ENCODE peak calls at places on chromosome 9, in ten cellular contexts. I is colonic mucosa; N is RWPE1; Q is Peyer's patch; Y is lower lobe of right lung; S is GM23248; U is HCT116; P is coronary artery; C is suprapubic skin; A is CD8-positive, alpha-beta T cell. L is an unnamed sample.

GRCh38 chr9:12930906-12931305 is 156.1 kb downstream of the LURAP1L start:
- DNase-seq in U (no peak), I (no peak), N (no peak), S (peak), A (no peak), Q (no peak), Y (no peak), P (no peak), C (no peak), L (no peak)

GRCh38 chr9:121133104-121133816 is 58.5 kb downstream of the CNTRL start:
- DNase-seq in S (no peak), I (peak), C (no peak), U (no peak), Y (peak), N (peak), A (peak), P (no peak), Q (peak), L (no peak)

GRCh38 chr9:109232449-109232848 is 65.4 kb upstream of the FRRS1L start:
- DNase-seq in P (no peak), U (no peak), Q (no peak), Y (no peak), I (no peak), N (peak), S (peak), C (no peak), A (no peak), L (peak)

GRCh38 chr9:118630931-118631595 is 738.2 kb downstream of the BRINP1 start:
- DNase-seq in N (no peak), I (no peak), C (no peak), A (no peak), P (no peak), Q (no peak), U (no peak), S (peak), Y (no peak), L (no peak)

GRCh38 chr9:128684325-128685021 is 4.5 kb upstream of the SET start:
- DNase-seq in U (peak), Q (peak), N (peak), I (peak), Y (peak), A (peak), P (no peak), C (peak), S (peak), L (no peak)

GRCh38 chr9:129405831-129406220 is 215.1 kb downstream of the C9orf50 start:
- DNase-seq in I (no peak), C (no peak), S (no peak), A (no peak), Q (no peak), N (no peak), Y (peak), P (no peak), U (no peak), L (no peak)

GRCh38 chr9:137178201-137178938 is 6.5 kb upstream of the TMEM210 start:
- DNase-seq in I (no peak), U (no peak), C (no peak), S (peak), Y (no peak), Q (no peak), N (no peak), P (no peak), A (no peak), L (no peak)

GRCh38 chr9:113578877-113579269 is 115.3 kb downstream of the RGS3 start:
- DNase-seq in C (no peak), I (peak), P (peak), Y (peak), N (peak), A (peak), Q (peak), U (peak), S (peak), L (no peak)

GRCh38 chr9:131395027-131395744 is 1.3 kb downstream of the PRRC2B start:
- DNase-seq in Y (peak), I (peak), C (no peak), P (no peak), A (peak), N (peak), U (no peak), Q (peak), S (peak), L (no peak)

GRCh38 chr9:37922391-37923120 is 18.6 kb upstream of the SLC25A51 start:
- DNase-seq in C (no peak), Q (no peak), N (no peak), S (no peak), I (no peak), Y (no peak), U (no peak), A (no peak), P (no peak), L (no peak)
- H3K27ac ChIP-seq in C (no peak), Q (no peak), N (peak), S (no peak), I (no peak), Y (no peak), U (no peak), A (no peak), P (no peak), L (no peak)

DNA sequence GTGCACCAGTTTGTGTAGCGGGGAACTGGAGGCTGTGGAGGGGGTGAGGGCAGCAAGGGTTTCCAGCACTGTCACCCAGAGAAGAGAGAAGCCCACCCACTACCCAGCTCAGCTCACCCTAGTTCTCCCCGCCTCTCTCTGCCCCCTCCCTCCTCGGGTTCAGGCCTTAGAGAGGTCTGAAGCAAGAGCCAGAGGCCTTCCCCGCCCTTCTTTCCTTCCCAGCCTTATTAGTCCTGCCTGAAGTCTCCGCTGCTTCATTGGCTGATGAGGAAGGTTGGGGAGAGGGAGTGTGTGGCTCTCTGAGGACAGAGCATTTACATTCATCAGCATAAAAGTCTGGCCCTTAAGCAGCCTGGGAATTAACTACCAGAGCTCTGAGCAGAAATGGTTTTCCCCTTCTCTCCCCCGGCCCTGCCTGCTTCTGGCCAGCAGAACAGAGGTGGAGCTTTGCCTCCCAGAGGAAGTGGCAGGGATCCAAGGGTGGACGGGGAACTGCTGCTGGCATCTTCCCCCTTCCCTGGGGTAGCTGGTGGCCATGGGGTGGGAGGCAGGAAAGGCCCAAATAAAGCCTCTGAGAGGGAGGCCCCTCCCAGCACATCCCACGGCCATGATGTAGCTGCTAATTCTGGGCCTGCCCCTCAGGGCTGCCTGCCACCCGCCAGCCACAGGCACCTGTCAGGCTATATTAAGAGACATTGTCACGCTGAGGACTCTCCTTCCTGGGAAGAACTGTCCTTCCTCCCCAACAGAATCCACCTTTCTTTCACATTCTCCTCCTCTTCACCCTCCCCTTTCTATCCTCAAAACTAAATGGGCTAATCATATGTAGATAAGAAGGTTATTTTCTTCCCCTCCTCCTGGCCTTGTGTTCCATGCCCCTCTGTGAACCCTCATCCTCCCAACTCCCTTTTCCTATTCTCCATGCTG is 4.2 kb downstream of the DNAJB5 start:
- DNase-seq in N (no peak), A (no peak), U (no peak), I (peak), Y (no peak), Q (no peak), S (peak), P (peak), C (peak), L (no peak)
- H3K27ac ChIP-seq in N (peak), A (no peak), U (no peak), I (peak), Y (peak), Q (peak), S (peak), P (peak), C (peak), L (peak)

GRCh38 chr9:122332643-122333042 is 38.2 kb upstream of the PTGS1 start:
- DNase-seq in I (no peak), U (no peak), P (no peak), S (no peak), Q (no peak), A (no peak), N (no peak), Y (no peak), C (no peak), L (no peak)
- H3K27ac ChIP-seq in I (no peak), U (no peak), P (no peak), S (no peak), Q (no peak), A (no peak), N (no peak), Y (peak), C (no peak), L (no peak)

GRCh38 chr9:738209-738915 is 103.1 kb upstream of the DMRT1 start:
- DNase-seq in N (peak), Q (no peak), S (peak), P (peak), Y (peak), A (no peak), U (peak), C (no peak), I (no peak), L (peak)
- H3K27ac ChIP-seq in N (peak), Q (peak), S (peak), P (peak), Y (peak), A (no peak), U (peak), C (peak), I (peak), L (peak)

DNA sequence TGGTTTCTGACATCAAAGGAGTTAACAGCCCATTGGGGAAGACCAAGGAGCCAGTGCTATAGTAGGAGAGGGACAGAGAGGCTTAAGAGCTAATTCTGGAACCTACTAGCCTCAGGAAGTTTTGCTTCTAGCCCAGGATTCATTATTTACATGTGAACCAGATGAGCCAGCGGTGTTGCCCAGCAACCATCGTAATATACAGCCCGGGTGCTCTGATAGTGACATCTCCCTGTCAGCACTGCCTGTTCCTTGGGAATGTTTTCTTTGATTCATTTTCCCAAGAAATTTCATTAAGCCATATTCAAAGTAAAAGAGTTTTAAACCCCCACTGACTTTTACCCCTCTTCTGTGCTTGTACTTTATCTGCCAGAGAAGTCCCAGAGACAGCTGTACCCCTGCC is 217.4 kb upstream of the ADAMTSL1 start:
- DNase-seq in A (no peak), U (no peak), Y (no peak), Q (no peak), P (no peak), I (peak), C (no peak), N (no peak), S (peak), L (no peak)
- H3K27ac ChIP-seq in A (no peak), U (no peak), Y (no peak), Q (no peak), P (no peak), I (no peak), C (no peak), N (no peak), S (no peak), L (no peak)

DNA sequence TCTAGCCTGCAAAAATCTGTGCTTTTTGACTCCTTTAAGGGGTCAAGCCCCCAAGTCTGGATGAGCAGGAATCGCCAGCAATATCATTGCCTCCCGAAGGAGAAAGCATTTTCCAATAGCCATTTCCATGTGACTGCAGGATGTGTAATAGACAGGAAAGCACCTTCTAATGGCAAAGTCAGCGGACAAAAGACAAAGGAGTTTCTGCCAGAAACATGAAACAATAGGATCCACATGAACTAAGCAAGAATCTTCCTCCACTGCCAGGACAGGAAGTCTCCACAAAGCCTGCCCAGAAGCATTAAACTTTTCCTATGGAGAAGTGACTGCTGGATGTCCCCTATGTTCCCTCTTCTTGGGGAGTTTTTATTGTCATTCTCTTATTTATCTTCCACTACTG is 177.1 kb upstream of the PCSK5 start:
- DNase-seq in A (no peak), I (no peak), P (no peak), U (no peak), N (no peak), Y (no peak), S (no peak), C (no peak), Q (no peak), L (no peak)
- H3K27ac ChIP-seq in A (no peak), I (no peak), P (no peak), U (no peak), N (no peak), Y (no peak), S (no peak), C (no peak), Q (no peak), L (no peak)

GRCh38 chr9:98575379-98576346 is 133.1 kb downstream of the GABBR2 start:
- DNase-seq in C (no peak), U (no peak), S (peak), P (no peak), I (no peak), Y (no peak), A (no peak), N (peak), Q (no peak), L (no peak)
- H3K27ac ChIP-seq in C (no peak), U (no peak), S (no peak), P (no peak), I (no peak), Y (no peak), A (no peak), N (no peak), Q (no peak), L (no peak)

GRCh38 chr9:976805-977360 is 428 bp downstream of the DMRT3 start:
- DNase-seq in Q (no peak), I (no peak), Y (no peak), S (no peak), U (no peak), A (no peak), N (no peak), C (no peak), P (no peak), L (no peak)
- H3K27ac ChIP-seq in Q (no peak), I (no peak), Y (no peak), S (no peak), U (no peak), A (no peak), N (no peak), C (peak), P (no peak), L (no peak)

GRCh38 chr9:86303316-86303975 is 21.1 kb upstream of the ISCA1 start:
- DNase-seq in Q (no peak), Y (no peak), P (no peak), N (peak), I (no peak), U (no peak), C (no peak), A (peak), S (no peak), L (no peak)

GRCh38 chr9:86308687-86309086 is 26.3 kb upstream of the ISCA1 start:
- DNase-seq in P (no peak), Y (no peak), N (no peak), A (no peak), C (no peak), Q (no peak), I (no peak), U (no peak), S (no peak), L (no peak)

GRCh38 chr9:86300701-86301100 is 18.4 kb upstream of the ISCA1 start:
- DNase-seq in Y (no peak), C (no peak), U (no peak), A (no peak), S (no peak), P (no peak), I (no peak), Q (no peak), N (no peak), L (no peak)

GRCh38 chr9:86298873-86299272 is 16.5 kb upstream of the ISCA1 start:
- DNase-seq in U (no peak), Y (peak), N (no peak), Q (no peak), A (no peak), I (no peak), S (no peak), P (no peak), C (no peak), L (no peak)

GRCh38 chr9:86304236-86304730 is 21.9 kb upstream of the ISCA1 start:
- DNase-seq in I (no peak), C (no peak), Y (no peak), P (no peak), S (no peak), N (no peak), Q (no peak), A (no peak), U (no peak), L (no peak)
- H3K27ac ChIP-seq in I (no peak), C (no peak), Y (no peak), P (no peak), S (no peak), N (no peak), Q (no peak), A (no peak), U (no peak), L (no peak)

L was measured in caudate nucleus.